ENCODE peak calls at places on chromosomes 2 and 18, in eight cellular contexts. W is RWPE1, U is kidney, X is choroid plexus epithelial cell, S is WERI-Rb-1, T is left lung, Y is fibroblast of lung, D is ascending aorta. R is an unnamed sample.

GRCh38 chr18:3794537-3795348 is 344.8 kb downstream of the TGIF1 start:
- DNase-seq in T (no peak), X (peak), U (no peak), Y (peak), W (peak), D (no peak), S (no peak), R (peak)

GRCh38 chr18:48161201-48161910 is 230.9 kb upstream of the SMAD2 start:
- DNase-seq in Y (peak), U (peak), T (peak), W (peak), S (peak), X (peak), D (no peak), R (peak)

GRCh38 chr18:48800877-48801727 is 149.7 kb downstream of the SMAD7 start:
- DNase-seq in S (peak), U (peak), Y (peak), W (no peak), T (peak), D (no peak), X (no peak), R (peak)

GRCh38 chr2:233982421-233983121 is 65.4 kb downstream of the TRPM8 start:
- DNase-seq in U (no peak), S (no peak), D (no peak), W (peak), X (peak), Y (peak), T (no peak), R (peak)

GRCh38 chr2:70557171-70557838 is 3.7 kb upstream of the TGFA start:
- DNase-seq in Y (no peak), U (no peak), X (no peak), S (peak), D (no peak), T (no peak), W (no peak), R (no peak)

GRCh38 chr2:222844323-222844722 is 16.5 kb upstream of the ACSL3 start:
- DNase-seq in W (peak), U (no peak), D (no peak), S (no peak), Y (peak), X (peak), T (no peak), R (peak)

GRCh38 chr18:58239879-58240278 is 195.9 kb downstream of the NEDD4L start:
- DNase-seq in T (no peak), Y (no peak), S (no peak), X (no peak), W (no peak), D (no peak), U (no peak), R (no peak)

GRCh38 chr18:73901151-73901550 is 246.5 kb downstream of the FBXO15 start:
- DNase-seq in S (no peak), T (no peak), X (no peak), D (no peak), W (no peak), U (no peak), Y (no peak), R (no peak)

GRCh38 chr18:8084160-8084559 is 517.0 kb downstream of the PTPRM start:
- DNase-seq in U (no peak), S (peak), X (peak), W (peak), T (no peak), D (no peak), Y (peak), R (peak)

GRCh38 chr2:185291035-185291647 is 447.5 kb upstream of the FSIP2 start:
- DNase-seq in D (no peak), W (peak), S (peak), X (peak), Y (peak), U (no peak), T (peak), R (peak)
- TF ChIP-seq CTCF in D (no peak), W (peak), S (peak), X (peak), Y (peak), U (peak), T (peak), R (peak)

GRCh38 chr2:58762176-58762781 is 521.2 kb upstream of the FANCL start:
- DNase-seq in U (no peak), T (no peak), S (peak), X (peak), Y (peak), D (no peak), W (peak), R (peak)
- TF ChIP-seq CTCF in U (peak), T (peak), S (peak), X (peak), Y (peak), D (no peak), W (peak), R (peak)

GRCh38 chr18:31685097-31686082 is 1.0 kb upstream of the B4GALT6 start:
- DNase-seq in D (no peak), U (peak), Y (peak), X (peak), T (peak), W (peak), S (peak), R (no peak)

GRCh38 chr18:31686572-31686971 is 2.2 kb upstream of the B4GALT6 start:
- DNase-seq in W (no peak), D (no peak), Y (no peak), X (no peak), U (no peak), S (no peak), T (no peak), R (no peak)

GRCh38 chr18:31688601-31689000 is 4.2 kb upstream of the B4GALT6 start:
- DNase-seq in S (no peak), X (no peak), W (no peak), T (no peak), U (no peak), Y (no peak), D (no peak), R (no peak)

GRCh38 chr18:31687016-31687415 is 2.6 kb upstream of the B4GALT6 start:
- DNase-seq in W (peak), D (no peak), X (no peak), T (no peak), U (no peak), S (no peak), Y (no peak), R (no peak)

DNA sequence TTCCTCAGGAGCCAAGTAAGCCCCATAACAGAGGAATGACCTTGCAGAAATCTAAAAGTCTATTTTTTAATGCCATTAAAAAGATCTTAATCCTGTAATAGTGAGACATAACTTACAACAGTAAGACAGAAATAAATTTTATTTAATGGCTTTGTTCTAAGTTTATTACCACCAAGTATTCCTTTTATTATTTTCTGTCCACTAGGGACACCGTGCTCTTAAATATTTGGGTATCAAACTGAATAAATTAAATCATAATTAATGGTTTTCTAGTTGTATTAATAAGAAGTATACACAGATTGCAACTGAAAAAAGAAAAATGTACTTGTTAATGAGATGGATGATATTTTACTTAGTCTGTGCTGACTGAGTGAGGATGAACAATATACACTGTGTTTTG is 3.1 kb upstream of the B4GALT6 start:
- DNase-seq in D (no peak), S (no peak), U (no peak), W (no peak), X (peak), T (no peak), Y (peak), R (no peak)
- TF ChIP-seq CTCF in D (no peak), S (no peak), U (no peak), W (peak), X (peak), T (no peak), Y (peak), R (peak)

GRCh38 chr2:73072416-73072815 is 904 bp upstream of the SFXN5 start:
- DNase-seq in W (no peak), U (no peak), X (no peak), Y (no peak), T (no peak), S (peak), D (no peak), R (no peak)

GRCh38 chr2:73070651-73071451 is 661 bp downstream of the SFXN5 start:
- DNase-seq in D (peak), T (peak), Y (peak), X (peak), U (peak), S (peak), W (peak), R (peak)

GRCh38 chr2:73069855-73070650 is 1.5 kb downstream of the SFXN5 start:
- DNase-seq in Y (no peak), T (no peak), D (no peak), W (no peak), U (peak), S (no peak), X (peak), R (no peak)

GRCh38 chr2:73069041-73069854 is 2.3 kb downstream of the SFXN5 start:
- DNase-seq in T (no peak), U (no peak), S (no peak), D (no peak), Y (no peak), W (no peak), X (no peak), R (no peak)

GRCh38 chr2:73071452-73072399 is at the start of gene SFXN5:
- DNase-seq in D (peak), X (peak), S (peak), U (peak), W (peak), Y (peak), T (peak), R (peak)
- TF ChIP-seq CTCF in D (peak), X (peak), S (no peak), U (peak), W (no peak), Y (peak), T (no peak), R (peak)

DNA sequence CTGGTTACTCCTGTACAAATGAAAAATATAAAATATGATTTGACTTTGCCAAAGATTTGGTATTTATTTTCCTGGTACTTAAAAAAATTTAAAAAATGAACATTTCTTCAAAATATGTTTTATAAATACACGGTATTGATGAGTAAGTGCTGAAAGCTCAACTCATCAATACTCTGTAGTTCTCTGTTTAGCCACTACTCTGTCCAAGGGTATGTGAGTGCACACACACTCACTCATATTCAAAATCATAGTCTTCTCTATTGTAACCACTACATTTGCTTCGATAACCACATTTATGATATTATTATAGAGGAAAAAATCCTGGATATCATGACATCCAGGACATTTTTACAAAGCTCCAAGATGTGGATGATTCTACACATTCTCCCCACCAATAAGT is 40.1 kb upstream of the GALNT5 start:
- DNase-seq in W (no peak), X (no peak), U (no peak), D (no peak), S (no peak), Y (no peak), T (no peak), R (no peak)
- TF ChIP-seq CTCF in W (no peak), X (no peak), U (no peak), D (no peak), S (no peak), Y (no peak), T (no peak), R (no peak)

GRCh38 chr2:223856584-223856983 is 19.2 kb upstream of the AP1S3 start:
- DNase-seq in X (no peak), U (no peak), S (no peak), Y (no peak), T (no peak), D (no peak), W (no peak), R (no peak)

GRCh38 chr2:223865907-223866508 is 28.6 kb upstream of the AP1S3 start:
- DNase-seq in U (no peak), T (no peak), S (no peak), Y (no peak), X (no peak), D (no peak), W (peak), R (no peak)

GRCh38 chr2:223865124-223865523 is 27.7 kb upstream of the AP1S3 start:
- DNase-seq in X (no peak), D (no peak), W (no peak), T (no peak), S (no peak), Y (no peak), U (no peak), R (no peak)

GRCh38 chr2:223859070-223859469 is 21.7 kb upstream of the AP1S3 start:
- DNase-seq in Y (no peak), D (no peak), T (no peak), U (no peak), S (no peak), W (no peak), X (no peak), R (no peak)

GRCh38 chr2:223860809-223861738 is 23.7 kb upstream of the AP1S3 start:
- DNase-seq in U (no peak), D (no peak), Y (peak), T (no peak), S (no peak), X (peak), W (peak), R (peak)
- TF ChIP-seq CTCF in U (peak), D (no peak), Y (peak), T (no peak), S (no peak), X (peak), W (peak), R (no peak)

DNA sequence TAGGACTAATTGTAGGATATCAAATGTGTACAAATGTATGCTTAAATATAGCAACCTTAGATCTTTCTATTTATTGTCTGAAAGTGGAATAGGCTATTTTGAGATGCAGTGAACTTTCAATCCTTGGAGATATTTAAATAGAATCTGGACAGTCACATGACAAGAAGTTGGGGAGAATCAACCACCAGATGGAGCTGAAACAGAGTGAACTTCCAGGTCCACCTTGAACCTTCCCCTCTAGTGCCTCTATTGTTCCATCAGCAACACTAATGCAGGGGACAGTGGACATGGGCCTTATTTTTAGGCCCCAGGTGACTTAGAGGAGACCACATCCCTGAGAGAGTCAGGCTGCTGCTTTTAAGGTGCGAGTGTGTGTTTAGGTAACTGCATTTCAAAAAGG is 37.0 kb upstream of the CRIM1 start:
- DNase-seq in D (no peak), T (no peak), U (no peak), W (no peak), S (no peak), X (peak), Y (no peak), R (peak)
- TF ChIP-seq CTCF in D (no peak), T (no peak), U (no peak), W (no peak), S (peak), X (peak), Y (peak), R (peak)

R was measured in HFFc6.